ENCODE peak calls at places on chromosomes 12 and 14, in seven cellular contexts. Q is D341Med, O is globus pallidus, I is GOT3, M is iPS DF 19.7, L is islet precursor cell, J is OCI-LY7. W is an unnamed sample.

GRCh38 chr12:16568873-16569272 is 37.1 kb downstream of the LMO3 start:
- DNase-seq in Q (no peak), O (no peak), I (no peak), M (no peak), L (no peak), J (no peak), W (peak)

GRCh38 chr12:48988030-48988649 is 10.0 kb downstream of the WNT1 start:
- DNase-seq in Q (peak), O (peak), I (no peak), M (no peak), L (peak), J (peak), W (no peak)

GRCh38 chr12:62847709-62848108 is 87.2 kb downstream of the PPM1H start:
- DNase-seq in Q (no peak), O (no peak), I (no peak), M (no peak), L (no peak), J (no peak), W (no peak)

GRCh38 chr12:132602578-132603239 is 7.7 kb downstream of the LRCOL1 start:
- DNase-seq in Q (no peak), O (no peak), I (no peak), M (no peak), L (no peak), J (no peak), W (no peak)

GRCh38 chr14:74324945-74325361 is 22.2 kb upstream of the ABCD4 start:
- DNase-seq in Q (peak), O (peak), I (no peak), M (no peak), L (no peak), J (peak), W (no peak)

GRCh38 chr14:90114554-90114953 is 52.8 kb downstream of the KCNK13 start:
- DNase-seq in Q (no peak), O (no peak), I (no peak), M (no peak), L (peak), J (no peak), W (no peak)

GRCh38 chr12:31021809-31022492 is 51.7 kb upstream of the DDX11 start:
- DNase-seq in Q (no peak), O (no peak), I (no peak), M (no peak), L (peak), J (no peak), W (no peak)

GRCh38 chr14:79256311-79256879 is 954.9 kb downstream of the DIO2 start:
- DNase-seq in Q (peak), O (no peak), I (no peak), M (no peak), L (no peak), J (no peak), W (no peak)

GRCh38 chr14:52906141-52906601 is 44.7 kb downstream of the FERMT2 start:
- DNase-seq in Q (no peak), O (no peak), I (no peak), M (no peak), L (peak), J (no peak), W (no peak)

GRCh38 chr12:18794000-18794399 is 56.1 kb downstream of the CAPZA3 start:
- DNase-seq in Q (no peak), O (no peak), I (no peak), M (no peak), L (no peak), J (no peak), W (no peak)

GRCh38 chr12:106113042-106113441 is 25.7 kb downstream of the NUAK1 start:
- DNase-seq in Q (no peak), O (no peak), I (no peak), M (no peak), L (no peak), J (no peak), W (peak)

GRCh38 chr14:29681308-29681707 is 246.3 kb downstream of the PRKD1 start:
- DNase-seq in Q (no peak), O (peak), I (no peak), M (no peak), L (no peak), J (no peak), W (no peak)

GRCh38 chr12:93818488-93819047 is 141.4 kb downstream of the CRADD start:
- DNase-seq in Q (no peak), O (no peak), I (no peak), M (no peak), L (no peak), J (no peak), W (no peak)

GRCh38 chr14:85534435-85534834 is 4.5 kb downstream of the FLRT2 start:
- DNase-seq in Q (no peak), O (no peak), I (no peak), M (no peak), L (no peak), J (no peak), W (no peak)

GRCh38 chr12:2177003-2177402 is 124.2 kb downstream of the CACNA1C start:
- DNase-seq in Q (no peak), O (no peak), I (no peak), M (no peak), L (no peak), J (no peak), W (no peak)

GRCh38 chr12:45726594-45727300 is 2.8 kb upstream of the ARID2 start:
- DNase-seq in Q (peak), O (no peak), I (no peak), M (no peak), L (peak), J (peak), W (no peak)